ENCODE peak calls at places on chromosome 20, in eight cellular contexts. W is heart left ventricle, O is psoas muscle, G is progenitor cell of endocrine pancreas, P is fibroblast of lung, I is fibroblast of mammary gland, S is spleen, K is HFFc6. J is an unnamed sample.
A peak's percentile ranks its signal among the peaks of the same experiment; 100 is the strongest.

GRCh38 chr20:1299522-1299921 is 29.4 kb downstream of the SDCBP2 start:
- DNase-seq in P (no peak), O (no peak), K (no peak), G (no peak), S (peak; percentile 36), W (no peak), I (no peak), J (no peak)

GRCh38 chr20:60453847-60454246 is 495.6 kb downstream of the CDH26 start:
- DNase-seq in S (no peak), K (no peak), W (no peak), G (no peak), P (no peak), O (no peak), I (no peak), J (no peak)

GRCh38 chr20:49893242-49894072 is 21.9 kb downstream of the SPATA2 start:
- DNase-seq in K (no peak), S (peak; percentile 42), O (no peak), I (no peak), W (peak; percentile 37), G (no peak), P (no peak), J (no peak)

GRCh38 chr20:59604770-59605665 is 678 bp downstream of the PHACTR3 start:
- DNase-seq in S (no peak), G (peak; percentile 50), O (no peak), I (no peak), K (no peak), W (no peak), P (no peak), J (peak; percentile 37)

GRCh38 chr20:23652926-23653325 is 15.2 kb upstream of the CST3 start:
- DNase-seq in W (no peak), P (no peak), O (no peak), K (no peak), S (no peak), I (no peak), G (no peak), J (no peak)

GRCh38 chr20:4375881-4376280 is 345.8 kb upstream of the PRND start:
- DNase-seq in P (peak; percentile 85), K (peak; percentile 29), O (no peak), I (peak; percentile 75), G (no peak), S (no peak), W (no peak), J (no peak)

GRCh38 chr20:47879771-47880170 is 94.5 kb upstream of the SULF2 start:
- DNase-seq in K (no peak), P (no peak), I (no peak), W (no peak), G (no peak), S (no peak), O (no peak), J (no peak)

GRCh38 chr20:11496382-11496781 is 421.3 kb upstream of the BTBD3 start:
- DNase-seq in W (no peak), K (no peak), G (no peak), I (no peak), S (no peak), P (no peak), O (no peak), J (no peak)

GRCh38 chr20:47998736-47999135 is 213.5 kb upstream of the SULF2 start:
- DNase-seq in O (no peak), S (no peak), K (no peak), G (no peak), W (no peak), I (no peak), P (no peak), J (peak; percentile 43)

GRCh38 chr20:1735417-1736089 is 78.0 kb upstream of the SIRPG start:
- DNase-seq in O (no peak), S (peak; percentile 73), G (no peak), W (no peak), P (no peak), K (no peak), I (no peak), J (no peak)

GRCh38 chr20:2281563-2281962 is 14.2 kb upstream of the TGM3 start:
- DNase-seq in W (no peak), K (no peak), S (no peak), O (no peak), P (no peak), G (no peak), I (no peak), J (no peak)

GRCh38 chr20:38726849-38727601 is 2.7 kb downstream of the SLC32A1 start:
- DNase-seq in P (peak; percentile 15), G (peak; percentile 45), O (no peak), S (no peak), W (no peak), K (no peak), I (peak; percentile 29), J (peak; percentile 83)

GRCh38 chr20:47989957-47990356 is 204.7 kb upstream of the SULF2 start:
- DNase-seq in G (no peak), I (no peak), P (no peak), O (no peak), W (no peak), K (no peak), S (no peak), J (no peak)

GRCh38 chr20:6231551-6231950 is 108.7 kb upstream of the FERMT1 start:
- DNase-seq in O (no peak), K (no peak), P (peak; percentile 15), I (peak; percentile 11), W (no peak), S (no peak), G (no peak), J (no peak)

GRCh38 chr20:17806739-17807441 is 107.1 kb downstream of the BANF2 start:
- DNase-seq in I (peak; percentile 85), P (peak; percentile 89), G (no peak), K (peak; percentile 36), W (peak; percentile 90), S (no peak), O (peak; percentile 77), J (no peak)

GRCh38 chr20:57608516-57608915 is 11.7 kb downstream of the ZBP1 start:
- DNase-seq in W (no peak), O (no peak), P (no peak), K (no peak), S (peak; percentile 43), I (no peak), G (no peak), J (no peak)

GRCh38 chr20:57610261-57610952 is 9.8 kb downstream of the ZBP1 start:
- DNase-seq in P (no peak), O (no peak), S (peak; percentile 71), I (no peak), G (no peak), W (no peak), K (no peak), J (no peak)

GRCh38 chr20:57609086-57609841 is 11.0 kb downstream of the ZBP1 start:
- DNase-seq in W (no peak), I (no peak), K (no peak), O (no peak), S (peak; percentile 69), G (no peak), P (no peak), J (no peak)

GRCh38 chr20:57611605-57612311 is 8.5 kb downstream of the ZBP1 start:
- DNase-seq in W (no peak), S (peak; percentile 75), K (no peak), P (no peak), I (no peak), G (no peak), O (no peak), J (no peak)

GRCh38 chr20:57609842-57610167 is 10.4 kb downstream of the ZBP1 start:
- DNase-seq in K (no peak), W (no peak), P (no peak), O (no peak), S (peak; percentile 36), I (no peak), G (no peak), J (no peak)
- TF ChIP-seq CTCF in K (peak; percentile 27), W (no peak), P (no peak), O (no peak), S (no peak), I (no peak), G (peak; percentile 29), J (no peak)

GRCh38 chr20:46111836-46112212 is 6.3 kb upstream of the CD40 start:
- DNase-seq in O (no peak), K (no peak), W (no peak), S (no peak), G (no peak), P (no peak), I (no peak), J (no peak)

GRCh38 chr20:46112430-46113020 is 5.6 kb upstream of the CD40 start:
- DNase-seq in G (no peak), I (no peak), O (no peak), S (no peak), P (no peak), W (no peak), K (no peak), J (no peak)

GRCh38 chr20:46111028-46111835 is 6.9 kb upstream of the CD40 start:
- DNase-seq in W (no peak), P (peak; percentile 44), G (no peak), S (no peak), K (no peak), I (peak; percentile 45), O (no peak), J (no peak)

GRCh38 chr20:46108976-46109375 is 9.1 kb upstream of the CD40 start:
- DNase-seq in W (no peak), I (no peak), K (no peak), S (no peak), P (no peak), O (no peak), G (no peak), J (no peak)

GRCh38 chr20:46108435-46108841 is 9.7 kb upstream of the CD40 start:
- DNase-seq in S (no peak), G (no peak), P (no peak), W (no peak), O (no peak), K (no peak), I (no peak), J (no peak)
- TF ChIP-seq CTCF in S (no peak), G (no peak), P (no peak), W (no peak), O (no peak), K (no peak), I (no peak), J (no peak)

DNA sequence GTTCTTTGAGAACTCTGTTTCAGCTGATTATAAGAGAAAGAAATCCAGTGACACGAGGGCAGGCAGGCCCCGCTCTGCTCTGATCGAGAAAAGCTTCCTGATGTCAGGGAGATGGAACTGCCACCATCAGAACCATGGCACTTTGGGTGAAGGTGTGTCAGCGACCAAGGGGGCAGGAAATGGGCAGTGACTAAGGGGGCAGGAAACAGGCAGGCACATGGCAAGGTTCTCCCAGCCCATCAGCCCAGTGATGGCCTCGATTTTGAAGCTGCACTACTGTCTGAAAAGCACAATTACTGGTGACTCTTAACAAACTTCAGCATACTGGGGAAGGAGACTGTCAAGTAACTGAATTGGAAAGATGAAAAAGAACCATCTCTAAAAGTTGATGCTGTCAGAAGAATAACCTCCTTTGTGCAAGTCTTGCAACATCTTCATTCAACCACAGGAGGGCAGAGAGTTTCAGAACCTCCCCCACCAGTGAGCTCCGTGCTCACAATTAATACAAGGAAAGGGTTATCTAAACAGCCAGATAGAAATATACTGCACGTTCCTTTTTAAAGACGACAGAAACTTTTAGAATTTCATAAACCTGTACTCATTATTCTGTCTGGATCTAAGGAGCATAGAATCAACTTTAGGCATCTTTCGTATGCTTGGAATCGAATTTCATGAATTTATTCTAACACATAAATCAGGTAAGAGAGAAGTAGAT is 39.1 kb downstream of the TMX4 start:
- DNase-seq in W (no peak), K (peak; percentile 38), S (no peak), G (no peak), I (peak; percentile 58), O (no peak), P (peak; percentile 70), J (peak; percentile 2)
- TF ChIP-seq CTCF in W (peak; percentile 44), K (peak; percentile 78), S (peak; percentile 39), G (peak; percentile 64), I (peak; percentile 64), O (peak; percentile 22), P (peak; percentile 65), J (peak; percentile 64)

GRCh38 chr20:36792422-36792821 is 18.9 kb upstream of the DSN1 start:
- DNase-seq in G (no peak), I (peak; percentile 58), K (peak; percentile 76), O (no peak), W (no peak), P (peak; percentile 65), S (no peak), J (no peak)
- TF ChIP-seq CTCF in G (peak; percentile 21), I (peak; percentile 39), K (peak; percentile 73), O (peak; percentile 21), W (peak; percentile 45), P (peak; percentile 52), S (peak; percentile 38), J (peak; percentile 56)